ENCODE peak calls at places on chromosomes 1 and 21, in seven cellular contexts. R, J, W, T, D, B and I are unnamed samples.

GRCh38 chr1:198411240-198411639 is 129.2 kb downstream of the ATP6V1G3 start:
- DNase-seq in J (no peak), R (no peak), D (no peak), T (no peak), W (no peak), B (no peak), I (no peak)

GRCh38 chr1:65174585-65174984 is 26.6 kb downstream of the AK4 start:
- DNase-seq in B (no peak), J (peak), T (no peak), D (no peak), R (no peak), W (no peak), I (peak)

GRCh38 chr1:79042117-79042516 is 35.6 kb upstream of the ADGRL4 start:
- DNase-seq in J (peak), R (no peak), D (no peak), B (no peak), T (peak), W (no peak), I (peak)

GRCh38 chr1:185325413-185325812 is 8.4 kb upstream of the IVNS1ABP start:
- DNase-seq in W (no peak), J (no peak), T (no peak), D (no peak), R (no peak), B (no peak), I (peak)

GRCh38 chr1:225885336-225885735 is 3.2 kb upstream of the TMEM63A start:
- DNase-seq in R (no peak), B (no peak), T (no peak), W (no peak), D (no peak), J (no peak), I (no peak)

GRCh38 chr1:12014141-12014981 is 4.9 kb upstream of the MIIP start:
- DNase-seq in T (peak), W (no peak), B (no peak), D (peak), J (peak), R (peak), I (peak)

GRCh38 chr1:21313886-21314796 is 23.9 kb upstream of the ECE1 start:
- DNase-seq in W (no peak), T (no peak), R (no peak), B (no peak), D (no peak), J (no peak), I (no peak)

GRCh38 chr1:32818804-32819541 is 1.5 kb downstream of the S100PBP start:
- DNase-seq in J (no peak), T (no peak), B (no peak), R (no peak), W (no peak), D (no peak), I (no peak)

GRCh38 chr1:209207701-209208286 is 375.7 kb upstream of the CAMK1G start:
- DNase-seq in T (peak), D (peak), J (peak), B (peak), R (peak), W (peak), I (peak)

GRCh38 chr1:206082831-206083695 is 30.1 kb downstream of the RHEX start:
- DNase-seq in J (no peak), W (no peak), T (no peak), B (no peak), D (no peak), R (no peak), I (no peak)

GRCh38 chr1:18948048-18948912 is 8.2 kb downstream of the IFFO2 start:
- DNase-seq in W (no peak), T (no peak), R (no peak), D (no peak), B (no peak), J (no peak), I (peak)

GRCh38 chr1:201501812-201502510 is 5.0 kb downstream of the CSRP1 start:
- DNase-seq in B (no peak), W (no peak), J (no peak), R (peak), T (no peak), D (no peak), I (no peak)

GRCh38 chr1:2019162-2019542 is at the start of gene GABRD:
- DNase-seq in J (no peak), D (no peak), R (no peak), B (no peak), T (peak), W (no peak), I (peak)

GRCh38 chr21:32520885-32521735 is 64.2 kb downstream of the TCP10L start:
- DNase-seq in D (peak), B (no peak), R (no peak), W (no peak), J (peak), T (no peak), I (peak)

GRCh38 chr21:41630917-41631316 is 123.0 kb upstream of the TMPRSS2 start:
- DNase-seq in R (no peak), T (no peak), J (no peak), W (no peak), B (no peak), D (no peak), I (no peak)

GRCh38 chr1:245874942-245875580 is 632.0 kb downstream of the SMYD3 start:
- DNase-seq in T (no peak), B (no peak), W (no peak), J (peak), D (peak), R (no peak), I (peak)

GRCh38 chr1:155277070-155277895 is at the start of gene HCN3:
- DNase-seq in B (peak), T (peak), J (peak), W (peak), D (peak), R (peak), I (peak)

GRCh38 chr1:233738850-233739249 is 124.9 kb downstream of the KCNK1 start:
- DNase-seq in T (peak), J (no peak), W (no peak), B (peak), D (peak), R (peak), I (no peak)

GRCh38 chr1:44832068-44832700 is 10.9 kb downstream of the PTCH2 start:
- DNase-seq in D (no peak), T (no peak), W (no peak), J (no peak), B (no peak), R (peak), I (no peak)

GRCh38 chr1:168179411-168180147 is 817 bp downstream of the TIPRL start:
- DNase-seq in J (peak), R (no peak), W (no peak), T (peak), B (no peak), D (no peak), I (peak)

GRCh38 chr1:81463889-81464288 is 336.8 kb upstream of the ADGRL2 start:
- DNase-seq in T (no peak), W (no peak), D (no peak), J (no peak), B (no peak), R (no peak), I (peak)

GRCh38 chr1:13828454-13829151 is 128.6 kb downstream of the PRDM2 start:
- DNase-seq in R (peak), T (peak), W (no peak), B (peak), J (no peak), D (no peak), I (no peak)

GRCh38 chr21:38211321-38211720 is 45.5 kb upstream of the KCNJ15 start:
- DNase-seq in B (no peak), J (no peak), T (no peak), W (no peak), D (no peak), R (no peak), I (no peak)

DNA sequence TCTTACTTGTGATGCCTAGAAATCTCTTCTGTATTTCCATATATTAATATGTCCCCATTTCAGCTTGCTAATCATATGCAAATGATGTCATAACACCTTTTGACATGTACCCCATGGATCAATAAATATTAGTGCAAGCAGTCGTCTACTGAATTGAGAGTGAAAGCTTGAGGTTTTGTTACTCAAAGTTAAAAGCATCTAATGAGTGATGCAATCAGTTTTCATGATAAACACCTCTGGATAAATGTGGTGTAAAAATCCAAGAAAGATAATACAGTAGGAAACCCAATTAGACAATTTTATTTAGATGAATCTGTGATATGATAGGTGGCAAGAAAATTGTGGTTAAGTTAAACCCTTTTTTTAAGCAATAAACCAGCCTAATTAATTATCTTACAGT is 141.2 kb upstream of the DMRTA2 start:
- DNase-seq in J (no peak), R (no peak), D (no peak), B (no peak), W (no peak), T (no peak), I (no peak)
- H2AK5ac ChIP-seq in J (no peak), R (no peak), D (no peak), B (no peak), W (no peak), T (no peak), I (no peak)

DNA sequence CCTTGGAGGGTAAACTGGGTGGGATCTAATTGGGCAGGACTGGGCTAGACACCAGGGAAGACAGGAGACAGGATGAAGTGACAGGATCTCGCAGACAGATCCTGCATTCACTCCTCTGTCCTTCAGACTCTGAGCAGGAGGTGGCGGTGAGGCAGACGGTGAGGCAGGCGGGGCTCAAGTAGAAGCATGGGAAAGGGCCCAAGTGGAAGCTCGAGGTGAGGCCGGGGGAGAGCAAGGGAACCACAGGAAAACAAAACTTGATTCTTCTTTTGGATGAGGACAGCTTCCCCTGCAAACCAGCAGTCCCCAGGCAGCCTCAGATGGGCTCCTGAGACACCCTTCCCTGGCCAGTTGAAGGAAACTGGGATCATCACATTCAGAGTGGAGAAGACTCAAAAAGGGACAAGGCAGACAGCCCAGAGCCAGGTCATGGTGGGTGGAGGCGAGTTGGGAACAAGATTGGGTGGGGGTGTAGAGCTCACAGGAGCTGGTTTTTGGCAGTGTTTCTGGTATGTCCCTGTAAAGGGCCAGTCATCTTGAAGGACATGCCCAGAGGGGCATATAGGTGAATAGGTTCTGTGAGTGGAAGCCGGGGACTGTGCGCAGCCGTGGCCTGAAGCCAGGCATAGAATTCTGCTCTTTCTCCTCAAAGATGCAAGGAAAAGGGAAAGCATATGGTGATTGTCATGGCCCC is 18.1 kb downstream of the INKA2 start:
- DNase-seq in B (peak), R (peak), W (no peak), J (no peak), T (no peak), D (no peak), I (no peak)
- H2AK5ac ChIP-seq in B (peak), R (no peak), W (no peak), J (peak), T (no peak), D (no peak), I (no peak)

GRCh38 chr1:14948112-14948652 is 205.4 kb upstream of the TMEM51 start:
- DNase-seq in D (no peak), R (no peak), T (no peak), B (no peak), W (no peak), J (no peak), I (no peak)
- H2AK5ac ChIP-seq in D (no peak), R (no peak), T (no peak), B (no peak), W (no peak), J (peak), I (peak)

GRCh38 chr1:173150795-173151194 is 56.3 kb downstream of the TNFSF4 start:
- DNase-seq in D (no peak), W (no peak), B (no peak), T (no peak), R (no peak), J (no peak), I (no peak)
- H2AK5ac ChIP-seq in D (no peak), W (no peak), B (no peak), T (no peak), R (no peak), J (no peak), I (no peak)